ENCODE peak calls at places on chromosomes 5 and 9, in eight cellular contexts. M is activated B cell treated with CpG ODN at 0.5 μM for 24 hours, V is adrenal gland, E is heart left ventricle, I is WTC11, Q is AG10803, Y is Panc1, H is AG04449. P is an unnamed sample.

GRCh38 chr5:143355710-143356109 is 47.8 kb downstream of the NR3C1 start:
- DNase-seq in H (peak), V (peak), E (peak), Q (peak), M (no peak), I (no peak), Y (peak), P (peak)

GRCh38 chr9:92728831-92729734 is 35.5 kb downstream of the BICD2 start:
- DNase-seq in Y (no peak), I (no peak), E (peak), V (peak), Q (peak), M (peak), H (no peak), P (peak)

GRCh38 chr5:77258652-77259051 is 48.2 kb downstream of the PDE8B start:
- DNase-seq in V (no peak), M (no peak), Y (no peak), E (no peak), I (no peak), H (no peak), Q (no peak), P (no peak)

GRCh38 chr9:127067603-127068220 is 54.7 kb downstream of the ANGPTL2 start:
- DNase-seq in Y (no peak), E (no peak), H (no peak), Q (no peak), V (no peak), M (no peak), I (no peak), P (no peak)

GRCh38 chr5:132254321-132254977 is 3.0 kb upstream of the PDLIM4 start:
- DNase-seq in Q (no peak), E (peak), H (no peak), I (no peak), M (no peak), Y (no peak), V (peak), P (no peak)

GRCh38 chr5:401216-402034 is 41.6 kb upstream of the EXOC3 start:
- DNase-seq in Y (no peak), I (no peak), H (no peak), Q (no peak), V (no peak), M (no peak), E (no peak), P (no peak)

GRCh38 chr5:34886718-34887117 is 28.6 kb downstream of the RAD1 start:
- DNase-seq in Q (no peak), M (no peak), E (no peak), Y (no peak), I (no peak), H (no peak), V (no peak), P (no peak)

GRCh38 chr5:92328584-92329259 is 945.6 kb upstream of the ARRDC3 start:
- DNase-seq in M (no peak), E (peak), Q (no peak), H (no peak), V (no peak), I (no peak), Y (no peak), P (no peak)

GRCh38 chr5:43564289-43564850 is 7.5 kb upstream of the PAIP1 start:
- DNase-seq in V (no peak), Q (no peak), E (no peak), I (no peak), M (no peak), H (no peak), Y (no peak), P (no peak)

GRCh38 chr5:146447734-146448380 is 724 bp downstream of the TCERG1 start:
- DNase-seq in Y (no peak), M (no peak), I (peak), H (no peak), Q (peak), V (peak), E (no peak), P (peak)

GRCh38 chr5:14440598-14441401 is 140.8 kb upstream of the OTULINL start:
- DNase-seq in Q (peak), H (peak), V (no peak), Y (no peak), M (no peak), I (no peak), E (peak), P (peak)

GRCh38 chr9:33348998-33349397 is 53.4 kb downstream of the AQP7 start:
- DNase-seq in I (no peak), Y (no peak), H (no peak), M (no peak), Q (no peak), V (no peak), E (no peak), P (no peak)

GRCh38 chr5:136656811-136657210 is 291.5 kb upstream of the TRPC7 start:
- DNase-seq in Y (no peak), M (no peak), H (peak), I (no peak), V (no peak), Q (no peak), E (no peak), P (peak)

GRCh38 chr9:7376838-7377237 is 422.7 kb downstream of the DMAC1 start:
- DNase-seq in E (no peak), H (no peak), V (no peak), Y (no peak), I (no peak), Q (peak), M (no peak), P (no peak)

GRCh38 chr5:107040907-107041306 is 629.8 kb downstream of the EFNA5 start:
- DNase-seq in V (no peak), M (no peak), Q (no peak), E (no peak), H (no peak), I (no peak), Y (no peak), P (no peak)

GRCh38 chr9:95876595-95876994 is 1.1 kb downstream of the ERCC6L2 start:
- DNase-seq in H (no peak), M (no peak), E (no peak), I (no peak), Q (peak), Y (no peak), V (no peak), P (no peak)

GRCh38 chr5:65059681-65060598 is 291.2 kb downstream of the CWC27 start:
- DNase-seq in V (no peak), H (peak), Y (no peak), M (no peak), Q (peak), I (no peak), E (no peak), P (peak)

GRCh38 chr9:129455151-129455995 is 165.5 kb downstream of the C9orf50 start:
- DNase-seq in H (no peak), M (no peak), V (no peak), I (no peak), E (no peak), Y (no peak), Q (no peak), P (peak)

GRCh38 chr9:128393171-128393761 is 22.1 kb downstream of the URM1 start:
- DNase-seq in I (peak), M (no peak), E (no peak), Y (no peak), V (no peak), H (no peak), Q (no peak), P (no peak)

GRCh38 chr5:82205005-82205404 is 73.1 kb downstream of the RPS23 start:
- DNase-seq in H (no peak), E (no peak), V (no peak), Y (no peak), Q (no peak), M (no peak), I (no peak), P (no peak)

GRCh38 chr9:104322581-104322980 is 181.5 kb upstream of the OR13F1 start:
- DNase-seq in M (no peak), H (no peak), E (no peak), Y (no peak), I (no peak), Q (no peak), V (no peak), P (no peak)

GRCh38 chr5:143262393-143263174 is 140.9 kb downstream of the NR3C1 start:
- DNase-seq in V (no peak), H (peak), M (no peak), Q (peak), E (no peak), I (no peak), Y (no peak), P (peak)

GRCh38 chr9:128916745-128917144 is 4.0 kb upstream of the PHYHD1 start:
- DNase-seq in M (no peak), Q (no peak), I (no peak), E (no peak), H (no peak), Y (no peak), V (no peak), P (no peak)

GRCh38 chr9:131677051-131677444 is 62.8 kb downstream of the RAPGEF1 start:
- DNase-seq in Y (no peak), I (no peak), M (no peak), Q (peak), H (no peak), E (no peak), V (no peak), P (no peak)

GRCh38 chr5:157543825-157544622 is 31.6 kb downstream of the ADAM19 start:
- DNase-seq in Y (no peak), I (no peak), V (peak), Q (peak), E (no peak), H (no peak), M (no peak), P (no peak)

GRCh38 chr5:67020231-67020630 is 176.4 kb downstream of the CD180 start:
- DNase-seq in H (no peak), I (no peak), V (no peak), Y (no peak), Q (peak), M (no peak), E (no peak), P (no peak)

GRCh38 chr5:61603211-61603908 is 271.3 kb downstream of the ZSWIM6 start:
- DNase-seq in H (no peak), E (peak), Y (no peak), M (no peak), Q (peak), I (peak), V (peak), P (no peak)
- TF ChIP-seq CTCF in H (peak), E (no peak), Y (no peak), M (no peak), Q (peak), I (no peak), V (no peak), P (no peak)

GRCh38 chr5:111697881-111698757 is 58.9 kb downstream of the NREP start:
- DNase-seq in E (no peak), M (no peak), Q (peak), Y (no peak), H (no peak), I (peak), V (no peak), P (peak)
- TF ChIP-seq CTCF in E (no peak), M (no peak), Q (peak), Y (peak), H (peak), I (no peak), V (peak), P (no peak)

GRCh38 chr5:127396490-127397155 is 106.0 kb downstream of the MEGF10 start:
- DNase-seq in Y (no peak), V (no peak), M (no peak), E (no peak), H (no peak), I (no peak), Q (no peak), P (no peak)
- TF ChIP-seq CTCF in Y (peak), V (no peak), M (no peak), E (no peak), H (no peak), I (no peak), Q (no peak), P (no peak)

DNA sequence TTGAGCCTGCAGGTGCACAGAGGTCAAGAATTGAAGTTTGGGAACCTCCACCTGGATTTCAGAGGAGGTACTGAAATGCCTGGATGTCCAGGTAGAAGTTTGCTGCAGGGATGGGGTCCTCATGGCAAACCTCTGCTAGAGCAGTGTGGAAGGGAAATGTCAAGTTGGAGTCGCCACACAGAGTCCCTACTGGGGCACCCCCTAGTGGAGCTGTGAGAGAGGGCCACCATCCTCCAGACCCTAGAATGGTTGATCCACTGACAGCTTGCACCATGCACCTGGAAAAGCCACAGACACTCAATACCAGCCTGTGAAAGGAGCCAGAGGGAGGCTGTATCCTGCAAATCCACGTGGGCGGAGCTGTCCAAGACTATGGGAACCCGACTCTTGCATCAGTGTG is 78.0 kb downstream of the GABRA1 start:
- DNase-seq in H (no peak), Y (no peak), Q (no peak), V (no peak), M (no peak), E (no peak), I (peak), P (no peak)
- TF ChIP-seq CTCF in H (no peak), Y (no peak), Q (no peak), V (no peak), M (no peak), E (no peak), I (no peak), P (no peak)

P was measured in HFFc6.